ENCODE peak calls at places on chromosomes 16 and 17, in seven cellular contexts. M is uterus, P is HAP-1, O is mucosa of descending colon, U is stomach, G is astrocyte of the spinal cord, C is SJSA1. Y is an unnamed sample.

GRCh38 chr17:74659898-74660297 is 36.4 kb upstream of the CD300E start:
- DNase-seq in G (no peak), P (no peak), M (no peak), O (no peak), C (no peak), U (no peak), Y (no peak)

GRCh38 chr17:21042434-21043295 is at the start of gene USP22:
- DNase-seq in O (no peak), G (no peak), C (no peak), P (no peak), M (no peak), U (peak; percentile 31), Y (no peak)

GRCh38 chr16:23640669-23640958 is 496 bp downstream of the PALB2 start:
- DNase-seq in C (no peak), O (peak; percentile 10), M (no peak), G (no peak), P (peak; percentile 80), U (no peak), Y (no peak)

GRCh38 chr16:76670125-76670857 is 393.1 kb downstream of the CNTNAP4 start:
- DNase-seq in G (no peak), M (no peak), C (no peak), U (no peak), O (no peak), P (no peak), Y (no peak)

GRCh38 chr16:70694517-70695218 is 8.8 kb upstream of the MTSS2 start:
- DNase-seq in C (no peak), M (peak; percentile 48), U (no peak), P (no peak), O (no peak), G (no peak), Y (no peak)

GRCh38 chr17:9414471-9414870 is 161.1 kb downstream of the STX8 start:
- DNase-seq in G (no peak), C (no peak), O (no peak), M (no peak), U (no peak), P (no peak), Y (no peak)

GRCh38 chr17:29155235-29155965 is 24.8 kb downstream of the MYO18A start:
- DNase-seq in U (peak; percentile 65), P (no peak), C (peak; percentile 81), O (peak; percentile 74), M (peak; percentile 32), G (no peak), Y (no peak)

GRCh38 chr16:369866-370436 is 387 bp downstream of the MRPL28 start:
- DNase-seq in C (no peak), U (peak; percentile 44), O (no peak), G (peak; percentile 18), P (no peak), M (no peak), Y (no peak)

GRCh38 chr17:11637796-11638195 is 39.5 kb downstream of the DNAH9 start:
- DNase-seq in G (no peak), U (no peak), O (no peak), M (no peak), P (no peak), C (no peak), Y (no peak)

GRCh38 chr16:31357324-31358156 is 2.6 kb downstream of the ITGAX start:
- DNase-seq in P (no peak), M (no peak), O (no peak), C (no peak), G (no peak), U (no peak), Y (no peak)

GRCh38 chr16:84190731-84191388 is at the start of gene ADAD2:
- DNase-seq in P (no peak), G (no peak), M (no peak), C (no peak), O (no peak), U (no peak), Y (no peak)

GRCh38 chr16:56190903-56191806 is at the start of gene GNAO1:
- DNase-seq in O (peak; percentile 32), P (peak; percentile 71), G (peak; percentile 9), M (peak; percentile 72), C (peak; percentile 75), U (peak; percentile 61), Y (no peak)

GRCh38 chr17:40960144-40960543 is 6.6 kb downstream of the KRT39 start:
- DNase-seq in P (no peak), O (no peak), U (no peak), M (no peak), C (no peak), G (no peak), Y (no peak)

GRCh38 chr17:12789075-12789975 is at the start of gene ARHGAP44:
- DNase-seq in O (peak; percentile 76), C (peak; percentile 63), G (peak; percentile 49), P (peak; percentile 20), U (peak; percentile 73), M (peak; percentile 75), Y (no peak)

GRCh38 chr16:74936902-74937560 is 47.9 kb downstream of the WDR59 start:
- DNase-seq in U (no peak), C (peak; percentile 56), P (no peak), M (no peak), G (peak; percentile 83), O (peak; percentile 9), Y (no peak)

GRCh38 chr17:70523407-70523806 is 354.1 kb downstream of the KCNJ2 start:
- DNase-seq in O (no peak), G (no peak), U (no peak), P (no peak), C (no peak), M (no peak), Y (no peak)

DNA sequence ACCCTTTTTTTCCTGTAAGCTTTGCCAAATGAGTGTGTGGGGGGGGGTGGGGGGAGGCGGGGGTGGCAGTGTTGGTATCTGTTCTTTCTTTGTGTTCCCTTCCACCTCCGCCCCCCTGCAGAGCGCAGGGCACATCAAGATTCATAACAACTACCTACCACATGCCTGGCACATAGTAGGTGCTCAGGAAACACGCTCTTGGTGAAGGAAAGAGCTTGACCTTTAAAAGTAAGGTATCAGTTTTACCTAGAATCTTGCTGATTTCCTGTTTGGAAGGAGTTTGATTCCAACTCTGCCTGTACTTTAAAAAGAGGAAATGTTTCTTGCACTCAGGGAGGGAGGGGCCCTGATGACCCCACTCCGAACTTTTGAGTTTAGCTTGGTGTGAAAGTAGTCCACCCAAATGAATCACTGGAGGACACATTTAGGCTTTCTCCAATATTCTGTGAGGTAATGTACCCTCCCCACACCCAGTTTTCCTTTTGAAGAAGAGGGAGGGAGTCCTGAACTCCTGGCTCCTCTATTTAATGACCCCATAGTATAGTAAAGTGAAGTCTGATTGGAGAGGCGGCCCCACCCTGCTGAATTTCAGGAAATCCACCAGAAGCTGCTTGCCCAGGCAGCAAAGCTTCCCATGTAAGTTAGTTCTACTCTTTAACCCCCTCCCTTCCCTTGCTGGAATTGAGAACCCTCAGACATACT is 549 bp upstream of the FAM20A start:
- DNase-seq in O (no peak), P (peak; percentile 30), G (no peak), U (no peak), C (no peak), M (no peak), Y (no peak)
- H3K4me3 ChIP-seq in O (no peak overlapping the region), P (peak overlapping the region; percentile 56), G (no peak overlapping the region), U (peak overlapping the region; percentile 61), C (no peak overlapping the region), M (peak overlapping the region; percentile 68), Y (peak overlapping the region; percentile 52)

DNA sequence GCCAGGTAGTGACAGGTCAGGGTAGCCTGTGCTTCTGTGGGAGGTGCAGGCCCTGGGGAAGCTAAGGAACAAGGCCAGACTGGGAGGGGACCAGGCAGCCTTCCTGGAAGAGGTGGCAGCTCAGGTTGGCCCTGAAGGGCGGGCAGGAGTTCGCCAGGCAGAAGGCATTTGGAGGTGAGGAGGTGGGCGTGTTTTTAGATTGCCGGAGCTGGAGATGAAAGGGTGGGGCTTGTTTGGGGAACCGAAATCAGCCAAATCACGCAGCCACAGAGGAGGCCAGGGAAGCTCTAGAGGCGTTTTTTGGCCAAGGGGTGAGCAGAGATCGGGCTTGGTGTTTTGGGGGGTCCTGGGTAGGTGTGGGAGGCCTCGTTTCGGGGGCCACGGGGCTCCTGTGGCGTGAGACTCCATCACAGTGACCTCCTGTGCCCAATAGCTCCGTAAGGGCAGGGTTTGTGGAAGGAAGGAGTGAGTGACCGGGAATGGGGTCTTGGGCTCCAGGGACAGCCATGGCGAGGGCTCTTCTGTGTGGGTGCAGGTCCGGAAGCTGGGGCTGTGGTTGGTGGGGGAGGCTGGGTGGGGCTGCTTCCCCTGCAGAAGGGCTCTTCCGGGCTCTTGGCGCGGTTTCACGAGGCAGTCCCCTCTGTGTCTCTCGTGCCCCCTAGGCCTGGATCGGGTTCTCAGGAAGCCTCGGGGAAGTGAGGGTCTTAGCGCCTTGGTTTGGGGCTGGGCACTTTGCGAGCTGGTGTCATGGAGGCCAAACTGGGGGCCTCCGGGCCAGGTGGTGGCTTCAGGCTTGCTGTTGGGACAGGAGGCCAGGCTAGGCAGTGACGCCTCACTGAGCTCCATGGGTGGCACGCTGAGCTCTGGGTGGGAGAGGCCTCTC is 7.8 kb downstream of the ADCY7 start:
- DNase-seq in G (no peak), O (no peak), M (no peak), P (no peak), C (no peak), U (no peak), Y (no peak)
- H3K4me3 ChIP-seq in G (no peak overlapping the region), O (no peak overlapping the region), M (no peak overlapping the region), P (no peak overlapping the region), C (no peak overlapping the region), U (peak overlapping the region; percentile 35), Y (no peak overlapping the region)

GRCh38 chr17:50146230-50146926 is 4.1 kb downstream of the PPP1R9B start:
- DNase-seq in U (no peak), C (no peak), O (no peak), G (no peak), M (no peak), P (no peak), Y (no peak)
- H3K4me3 ChIP-seq in U (peak overlapping the region; percentile 75), C (no peak overlapping the region), O (no peak overlapping the region), G (peak overlapping the region; percentile 82), M (no peak overlapping the region), P (no peak overlapping the region), Y (peak overlapping the region; percentile 87)

GRCh38 chr17:39621523-39622379 is 5.0 kb upstream of the PPP1R1B start:
- DNase-seq in G (peak; percentile 77), C (peak; percentile 78), O (peak; percentile 92), P (peak; percentile 68), U (peak; percentile 92), M (peak; percentile 89), Y (peak; percentile 56)

GRCh38 chr17:39622380-39623006 is 4.3 kb upstream of the PPP1R1B start:
- DNase-seq in C (no peak), M (no peak), G (no peak), U (no peak), O (no peak), P (no peak), Y (no peak)

GRCh38 chr17:39625198-39625769 is 1.5 kb upstream of the PPP1R1B start:
- DNase-seq in U (no peak), G (no peak), C (no peak), M (no peak), P (no peak), O (peak; percentile 71), Y (no peak)

GRCh38 chr17:39624313-39624712 is 2.4 kb upstream of the PPP1R1B start:
- DNase-seq in C (no peak), U (no peak), P (no peak), G (no peak), O (no peak), M (no peak), Y (no peak)

DNA sequence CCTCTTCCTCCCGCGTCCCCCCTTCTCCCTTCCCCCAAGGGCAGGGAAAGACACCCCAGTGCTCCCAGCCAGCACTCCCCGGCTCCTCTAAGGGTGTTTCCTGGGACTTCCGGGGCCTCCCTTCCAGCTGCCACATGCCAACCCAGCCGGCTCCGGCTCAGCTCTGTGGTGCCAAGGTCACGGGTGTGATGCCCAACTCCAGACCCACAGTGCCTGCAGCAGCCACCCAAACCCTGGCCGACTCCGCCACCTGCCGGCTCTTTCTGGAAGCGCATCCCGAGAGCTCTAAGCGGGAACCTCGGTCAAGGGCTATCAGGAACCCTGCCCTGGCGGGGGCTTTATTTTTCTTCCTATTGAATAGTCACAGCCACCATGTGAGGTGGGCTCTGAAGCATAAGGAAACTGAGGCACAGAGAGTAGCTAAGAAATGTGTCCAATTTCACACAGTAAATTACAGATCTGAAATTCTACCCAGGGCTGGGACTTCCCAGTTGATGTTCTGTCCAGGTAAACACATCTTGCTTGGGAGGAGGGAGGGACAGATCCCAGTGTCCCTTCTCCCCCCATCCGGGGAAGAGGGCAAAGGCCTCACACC is 3.3 kb upstream of the PPP1R1B start:
- DNase-seq in C (peak; percentile 78), O (peak; percentile 96), M (peak; percentile 76), G (peak; percentile 36), U (peak; percentile 93), P (no peak), Y (no peak)
- H3K4me3 ChIP-seq in C (no peak overlapping the region), O (no peak overlapping the region), M (no peak overlapping the region), G (no peak overlapping the region), U (no peak overlapping the region), P (no peak overlapping the region), Y (no peak overlapping the region)